ENCODE peak calls at places on chromosomes 13 and 19, in five cellular contexts. H is stimulated activated naive CD4-positive, alpha-beta T cell treated with Interleukin-2 at 50 U/mL for 16 hours; S is Daoy; N is PC-3; J is GM10248. I is an unnamed sample.

GRCh38 chr13:114203536-114203935 is 24.5 kb downstream of the CFAP97D2 start:
- DNase-seq in S (no peak), N (no peak), J (no peak), H (peak; percentile 5), I (peak; percentile 75)

GRCh38 chr19:16795731-16796130 is 33.5 kb upstream of the SIN3B start:
- DNase-seq in S (no peak), H (no peak), J (no peak), N (no peak), I (no peak)

GRCh38 chr13:111590796-111591195 is 270.4 kb downstream of the TEX29 start:
- DNase-seq in N (no peak), H (no peak), J (no peak), S (no peak), I (no peak)

GRCh38 chr13:88456155-88456554 is 785.0 kb downstream of the SLITRK5 start:
- DNase-seq in N (no peak), S (no peak), H (no peak), J (no peak), I (no peak)

GRCh38 chr13:95920485-95920884 is 132.7 kb downstream of the UGGT2 start:
- DNase-seq in H (no peak), J (no peak), N (no peak), S (no peak), I (no peak)

GRCh38 chr19:15421136-15421535 is 2.3 kb upstream of the AKAP8L start:
- DNase-seq in H (no peak), J (no peak), N (no peak), S (no peak), I (no peak)

GRCh38 chr13:110484290-110485048 is 77.1 kb downstream of the RAB20 start:
- DNase-seq in S (no peak), H (no peak), J (no peak), N (no peak), I (no peak)

GRCh38 chr19:45179063-45179847 is 671 bp downstream of the BLOC1S3 start:
- DNase-seq in S (peak; percentile 74), J (peak; percentile 38), H (peak; percentile 42), N (peak; percentile 30), I (peak; percentile 80)

GRCh38 chr19:737591-738093 is 13.3 kb upstream of the MISP start:
- DNase-seq in N (peak; percentile 48), J (peak; percentile 81), S (peak; percentile 64), H (peak; percentile 37), I (peak; percentile 86)

GRCh38 chr19:16197188-16197621 is 506 bp upstream of the AP1M1 start:
- DNase-seq in J (no peak), N (peak; percentile 82), S (peak; percentile 76), H (no peak), I (no peak)

GRCh38 chr19:35673121-35673804 is 6.9 kb downstream of the UPK1A start:
- DNase-seq in N (no peak), H (peak; percentile 51), J (peak; percentile 77), S (peak; percentile 80), I (peak; percentile 81)

GRCh38 chr19:47725759-47726401 is 12.7 kb downstream of the EHD2 start:
- DNase-seq in N (no peak), S (no peak), J (no peak), H (no peak), I (no peak)

GRCh38 chr19:7318176-7318575 is 24.0 kb upstream of the INSR start:
- DNase-seq in S (no peak), H (no peak), N (no peak), J (no peak), I (no peak)

GRCh38 chr13:60164490-60164889 is 762 bp upstream of the DIAPH3 start:
- DNase-seq in J (no peak), H (no peak), N (peak; percentile 12), S (no peak), I (no peak)

GRCh38 chr19:17337675-17338439 is 504 bp downstream of the GTPBP3 start:
- DNase-seq in N (peak; percentile 37), H (no peak), J (no peak), S (peak; percentile 39), I (peak; percentile 75)

GRCh38 chr13:73667756-73668155 is 466.4 kb downstream of the KLF12 start:
- DNase-seq in S (no peak), H (no peak), N (no peak), J (no peak), I (no peak)

GRCh38 chr13:74067818-74068217 is 66.4 kb downstream of the KLF12 start:
- DNase-seq in N (peak; percentile 59), S (peak; percentile 6), J (no peak), H (no peak), I (no peak)

GRCh38 chr13:99988469-99989375 is 7.1 kb downstream of the ZIC2 start:
- DNase-seq in S (no peak), N (no peak), H (no peak), J (no peak), I (no peak)

GRCh38 chr19:3852614-3853254 is 16.1 kb downstream of the ZFR2 start:
- DNase-seq in J (no peak), N (peak; percentile 88), H (no peak), S (peak; percentile 98), I (peak; percentile 73)

GRCh38 chr19:54029930-54030490 is 33.7 kb downstream of the VSTM1 start:
- DNase-seq in J (peak; percentile 41), S (peak; percentile 80), H (peak; percentile 29), N (peak; percentile 94), I (peak; percentile 83)

GRCh38 chr13:67275351-67275989 is 45.3 kb upstream of the PCDH9 start:
- DNase-seq in S (no peak), H (no peak), J (no peak), N (no peak), I (no peak)